ENCODE peak calls at places on chromosomes 5 and 9, in five cellular contexts. K, D, V, C and T are unnamed samples.

GRCh38 chr5:16787278-16787677 is 148.8 kb downstream of the MYO10 start:
- DNase-seq in C (no peak), V (no peak), D (no peak), K (no peak), T (no peak)

GRCh38 chr9:120484162-120484561 is 95.8 kb downstream of the CDK5RAP2 start:
- DNase-seq in C (no peak), D (no peak), K (no peak), V (no peak), T (no peak)

GRCh38 chr9:109969559-109970237 is 189.7 kb downstream of the PALM2AKAP2 start:
- DNase-seq in D (no peak), K (no peak), V (no peak), C (no peak), T (no peak)

GRCh38 chr5:123223906-123224305 is 134.9 kb downstream of the PRDM6 start:
- DNase-seq in C (no peak), K (no peak), D (no peak), V (no peak), T (no peak)

GRCh38 chr5:92147792-92148191 is 764.7 kb upstream of the ARRDC3 start:
- DNase-seq in K (no peak), D (no peak), V (no peak), C (no peak), T (no peak)

GRCh38 chr5:119088438-119088837 is 17.6 kb downstream of the DMXL1 start:
- DNase-seq in D (no peak), C (no peak), K (no peak), V (no peak), T (no peak)

GRCh38 chr5:16877267-16877935 is 58.7 kb downstream of the MYO10 start:
- DNase-seq in C (no peak), V (no peak), D (no peak), K (no peak), T (no peak)

GRCh38 chr5:142686968-142687367 is 1.1 kb upstream of the FGF1 start:
- DNase-seq in V (no peak), C (no peak), K (no peak), D (no peak), T (no peak)

GRCh38 chr5:178288373-178289368 is 56.1 kb upstream of the PHYKPL start:
- DNase-seq in K (no peak), D (no peak), C (peak), V (peak), T (no peak)

GRCh38 chr5:2591777-2592453 is 159.6 kb downstream of the IRX2 start:
- DNase-seq in K (no peak), C (no peak), V (peak), D (no peak), T (no peak)

GRCh38 chr5:68033029-68033428 is 182.5 kb upstream of the PIK3R1 start:
- DNase-seq in D (no peak), V (no peak), C (no peak), K (no peak), T (no peak)

GRCh38 chr9:591292-591691 is 250.2 kb upstream of the DMRT1 start:
- DNase-seq in K (no peak), V (no peak), C (no peak), D (no peak), T (no peak)